ENCODE peak calls at places on chromosome X, in seven cellular contexts. A, C, G, K, X, I and Q are unnamed samples.
A peak's percentile ranks its signal among the peaks of the same experiment; 100 is the strongest.

GRCh38 chrX:7446815-7447214 is 298.9 kb upstream of the PUDP start:
- DNase-seq in K (no peak), C (no peak), A (no peak), G (no peak), I (no peak), X (no peak), Q (no peak)

GRCh38 chrX:35380808-35381700 is 417.1 kb upstream of the MAGEB16 start:
- DNase-seq in I (no peak), K (peak; percentile 23), G (no peak), C (no peak), X (peak; percentile 18), A (no peak), Q (peak; percentile 6)

GRCh38 chrX:71081348-71082148 is 13.4 kb upstream of the SNX12 start:
- DNase-seq in A (no peak), X (peak; percentile 70), I (no peak), K (peak; percentile 50), C (no peak), G (no peak), Q (no peak)

GRCh38 chrX:77436682-77437081 is 10.5 kb upstream of the FGF16 start:
- DNase-seq in I (no peak), K (no peak), C (no peak), X (no peak), A (no peak), G (peak; percentile 72), Q (no peak)

GRCh38 chrX:49192722-49193328 is 6.7 kb upstream of the PRICKLE3 start:
- DNase-seq in K (peak; percentile 21), C (no peak), A (no peak), G (no peak), I (no peak), X (peak; percentile 51), Q (no peak)

GRCh38 chrX:55636109-55636508 is 12.9 kb downstream of the FOXR2 start:
- DNase-seq in C (no peak), A (no peak), X (no peak), G (no peak), I (no peak), K (no peak), Q (no peak)

GRCh38 chrX:68049466-68049865 is 383.8 kb downstream of the OPHN1 start:
- DNase-seq in K (no peak), A (no peak), I (no peak), G (no peak), X (no peak), C (no peak), Q (no peak)

GRCh38 chrX:52839137-52839536 is 28.1 kb downstream of the XAGE5 start:
- DNase-seq in K (no peak), I (no peak), X (no peak), G (no peak), C (no peak), A (no peak), Q (no peak)

GRCh38 chrX:41105005-41105404 is 19.8 kb downstream of the USP9X start:
- DNase-seq in K (no peak), G (no peak), C (no peak), X (no peak), I (no peak), A (no peak), Q (no peak)

GRCh38 chrX:104318330-104319009 is 63.7 kb upstream of the ESX1 start:
- DNase-seq in C (no peak), G (peak; percentile 41), X (peak; percentile 50), K (peak; percentile 23), I (no peak), A (no peak), Q (no peak)

GRCh38 chrX:848366-848765 is 217.8 kb downstream of the SHOX start:
- DNase-seq in X (no peak), C (no peak), A (no peak), I (no peak), G (no peak), K (no peak), Q (no peak)

GRCh38 chrX:130676861-130677260 is 226.1 kb downstream of the ENOX2 start:
- DNase-seq in A (no peak), K (no peak), X (peak; percentile 7), G (no peak), I (no peak), C (no peak), Q (no peak)

GRCh38 chrX:48802089-48802812 is 384 bp downstream of the HDAC6 start:
- DNase-seq in X (peak; percentile 81), G (peak; percentile 63), C (peak; percentile 90), K (peak; percentile 70), I (peak; percentile 86), A (peak; percentile 85), Q (peak; percentile 88)

GRCh38 chrX:34810364-34810763 is 132.2 kb upstream of the FAM47B start:
- DNase-seq in A (no peak), K (peak; percentile 48), X (peak; percentile 16), C (no peak), I (no peak), G (peak; percentile 11), Q (no peak)

GRCh38 chrX:113058634-113059033 is 218.0 kb upstream of the AMOT start:
- DNase-seq in G (no peak), A (no peak), I (no peak), K (no peak), C (no peak), X (no peak), Q (no peak)

GRCh38 chrX:72094894-72095293 is 36.8 kb downstream of the RTL5 start:
- DNase-seq in I (peak; percentile 59), G (no peak), K (peak; percentile 18), A (no peak), X (peak; percentile 61), C (no peak), Q (peak; percentile 51)

GRCh38 chrX:112147206-112147605 is 64.6 kb upstream of the TRPC5 start:
- DNase-seq in I (no peak), X (peak; percentile 0), A (no peak), K (no peak), C (no peak), G (no peak), Q (peak; percentile 10)

GRCh38 chrX:103343105-103343504 is 13.1 kb downstream of the TCEAL7 start:
- DNase-seq in C (no peak), I (no peak), G (peak; percentile 35), K (peak; percentile 65), A (no peak), X (peak; percentile 68), Q (no peak)

GRCh38 chrX:49273181-49273727 is 3.7 kb downstream of the PPP1R3F start:
- DNase-seq in A (no peak), X (no peak), K (no peak), C (no peak), G (no peak), I (no peak), Q (no peak)

GRCh38 chrX:119734897-119735339 is 23.5 kb upstream of the SOWAHD start:
- DNase-seq in K (peak; percentile 6), C (peak; percentile 79), I (peak; percentile 69), A (peak; percentile 47), G (no peak), X (no peak), Q (no peak)

GRCh38 chrX:149629730-149630387 is 1.7 kb downstream of the TMEM185A start:
- DNase-seq in A (no peak), K (no peak), C (no peak), X (no peak), I (no peak), G (no peak), Q (no peak)

GRCh38 chrX:7582191-7582590 is 260.8 kb upstream of the VCX start:
- DNase-seq in X (no peak), G (no peak), K (no peak), C (no peak), A (no peak), I (no peak), Q (no peak)

GRCh38 chrX:40093586-40093985 is 4.2 kb downstream of the BCOR start:
- DNase-seq in I (no peak), K (no peak), X (no peak), A (no peak), G (no peak), C (peak; percentile 19), Q (no peak)
- H3K4me3 ChIP-seq in I (peak overlapping the region; percentile 98), K (no peak overlapping the region), X (peak overlapping the region; percentile 61), A (no peak overlapping the region), G (peak overlapping the region; percentile 58), C (no peak overlapping the region), Q (peak overlapping the region; percentile 73)

DNA sequence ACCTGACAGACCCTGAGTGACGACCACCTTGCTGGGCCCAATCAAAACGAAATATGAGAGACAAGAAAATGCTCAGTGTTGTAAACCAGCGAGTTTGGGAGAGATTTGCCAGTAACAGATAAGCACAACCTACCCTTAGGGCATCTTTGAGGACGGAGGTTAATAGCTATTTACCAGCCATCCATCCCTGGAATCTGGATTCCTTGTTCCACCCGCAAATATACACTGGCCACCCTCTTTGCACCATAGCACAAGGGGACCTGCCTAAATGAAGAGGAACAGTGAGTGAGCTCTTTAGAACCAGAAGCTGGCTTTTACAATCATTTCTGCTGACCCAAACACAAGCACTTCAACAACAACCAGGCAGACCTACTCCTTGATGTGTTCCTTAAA is 725 bp downstream of the MPP1 start:
- DNase-seq in I (no peak), A (no peak), X (no peak), C (no peak), G (no peak), K (no peak), Q (no peak)
- H3K4me3 ChIP-seq in I (peak overlapping the region; percentile 93), A (peak overlapping the region; percentile 52), X (peak overlapping the region; percentile 67), C (peak overlapping the region; percentile 68), G (peak overlapping the region; percentile 66), K (peak overlapping the region; percentile 70), Q (peak overlapping the region; percentile 57)

GRCh38 chrX:137423241-137423640 is 142.7 kb upstream of the ZIC3 start:
- DNase-seq in K (no peak), I (no peak), G (no peak), A (no peak), X (no peak), C (no peak), Q (no peak)

GRCh38 chrX:137424679-137425078 is 141.2 kb upstream of the ZIC3 start:
- DNase-seq in X (no peak), K (no peak), I (no peak), A (no peak), G (no peak), C (no peak), Q (peak; percentile 88)

GRCh38 chrX:137427061-137427778 is 138.7 kb upstream of the ZIC3 start:
- DNase-seq in X (no peak), C (no peak), G (no peak), A (no peak), I (no peak), K (no peak), Q (peak; percentile 80)

GRCh38 chrX:137427813-137428212 is 138.1 kb upstream of the ZIC3 start:
- DNase-seq in K (peak; percentile 0), I (no peak), C (no peak), X (no peak), G (no peak), A (no peak), Q (peak; percentile 74)

DNA sequence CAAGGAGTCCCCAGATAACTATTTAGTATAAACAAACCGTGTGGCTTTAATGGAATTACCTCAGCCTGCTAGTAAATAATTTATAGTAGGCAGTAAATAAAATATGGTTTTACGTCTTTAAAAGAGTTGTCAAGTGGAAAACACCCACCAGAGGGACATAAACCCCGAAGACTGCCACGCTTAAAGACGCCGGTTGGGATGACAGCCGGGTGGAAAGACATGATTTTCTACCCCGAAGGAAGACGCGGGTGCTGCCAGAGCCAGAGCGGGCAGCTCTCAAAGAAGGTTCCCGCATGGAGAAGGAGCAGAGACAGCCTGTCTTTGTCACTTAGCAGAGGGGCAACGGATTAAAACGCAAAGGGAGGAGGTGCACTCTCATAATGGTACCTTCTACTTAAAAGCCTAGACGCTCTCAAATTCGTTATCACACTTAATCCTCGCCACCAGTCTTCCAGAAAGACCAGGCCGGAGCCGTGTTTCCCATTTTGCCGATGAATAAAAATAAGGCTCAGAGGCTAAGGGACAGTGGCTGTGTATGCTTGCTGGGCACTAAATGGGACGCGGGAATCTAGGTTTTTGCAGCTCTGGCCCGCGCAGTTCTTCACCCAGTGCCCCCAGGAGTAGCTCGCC is 140.5 kb upstream of the ZIC3 start:
- DNase-seq in G (no peak), A (no peak), X (no peak), K (no peak), C (no peak), I (no peak), Q (peak; percentile 46)
- H3K4me3 ChIP-seq in G (no peak overlapping the region), A (no peak overlapping the region), X (no peak overlapping the region), K (no peak overlapping the region), C (no peak overlapping the region), I (no peak overlapping the region), Q (peak overlapping the region; percentile 38)

GRCh38 chrX:101417981-101418841 is 10.2 kb downstream of the HNRNPH2 start:
- DNase-seq in X (no peak), I (peak; percentile 76), K (peak; percentile 36), G (no peak), A (peak; percentile 78), C (peak; percentile 75), Q (peak; percentile 71)
- H3K4me3 ChIP-seq in X (peak overlapping the region; percentile 50), I (peak overlapping the region; percentile 89), K (peak overlapping the region; percentile 48), G (peak overlapping the region; percentile 45), A (peak overlapping the region; percentile 45), C (peak overlapping the region; percentile 55), Q (peak overlapping the region; percentile 64)